ENCODE peak calls at places on chromosomes 7 and 10, in five cellular contexts. H, O, A, S and X are unnamed samples.

GRCh38 chr10:15627617-15628196 is 92.0 kb downstream of the ITGA8 start:
- DNase-seq in O (no peak), H (peak), S (no peak), A (no peak), X (no peak)

GRCh38 chr7:74093671-74094223 is 10.1 kb downstream of the LIMK1 start:
- DNase-seq in H (no peak), S (no peak), O (no peak), A (no peak), X (no peak)

GRCh38 chr10:53463539-53463938 is 691.0 kb upstream of the MBL2 start:
- DNase-seq in S (no peak), O (no peak), A (no peak), H (no peak), X (no peak)

GRCh38 chr10:25575343-25575742 is 358.7 kb upstream of the MYO3A start:
- DNase-seq in O (no peak), A (no peak), H (no peak), S (no peak), X (no peak)

GRCh38 chr7:100159099-100159623 is 638 bp upstream of the TRAPPC14 start:
- DNase-seq in H (no peak), A (no peak), O (no peak), S (no peak), X (no peak)

GRCh38 chr10:66455304-66455703 is 470.5 kb upstream of the LRRTM3 start:
- DNase-seq in S (no peak), O (no peak), A (no peak), H (no peak), X (no peak)

GRCh38 chr7:34133983-34134782 is 228.8 kb downstream of the BMPER start:
- DNase-seq in S (peak), H (peak), A (peak), O (no peak), X (peak)

GRCh38 chr7:48390381-48391327 is 219.4 kb downstream of the ABCA13 start:
- DNase-seq in S (no peak), A (no peak), O (no peak), H (no peak), X (no peak)

GRCh38 chr10:90418869-90419652 is 438.8 kb downstream of the HTR7 start:
- DNase-seq in S (peak), A (no peak), H (peak), O (no peak), X (no peak)

GRCh38 chr10:44557596-44558191 is 172.8 kb upstream of the CXCL12 start:
- DNase-seq in O (no peak), H (no peak), A (no peak), S (no peak), X (no peak)

GRCh38 chr7:36301914-36302771 is 87.5 kb upstream of the ANLN start:
- DNase-seq in A (no peak), H (peak), S (no peak), O (no peak), X (no peak)

GRCh38 chr7:77696643-77697534 is 630 bp downstream of the RSBN1L start:
- DNase-seq in A (peak), S (peak), O (peak), H (peak), X (peak)

GRCh38 chr10:7312179-7312857 is 98.5 kb downstream of the SFMBT2 start:
- DNase-seq in H (no peak), O (no peak), A (no peak), S (no peak), X (no peak)

GRCh38 chr10:7306147-7306546 is 104.7 kb downstream of the SFMBT2 start:
- DNase-seq in A (no peak), H (no peak), S (no peak), O (no peak), X (no peak)

GRCh38 chr10:7311256-7312178 is 99.3 kb downstream of the SFMBT2 start:
- DNase-seq in S (peak), O (no peak), A (no peak), H (no peak), X (no peak)

GRCh38 chr10:7308826-7309225 is 102.0 kb downstream of the SFMBT2 start:
- DNase-seq in O (no peak), H (no peak), A (no peak), S (no peak), X (no peak)

DNA sequence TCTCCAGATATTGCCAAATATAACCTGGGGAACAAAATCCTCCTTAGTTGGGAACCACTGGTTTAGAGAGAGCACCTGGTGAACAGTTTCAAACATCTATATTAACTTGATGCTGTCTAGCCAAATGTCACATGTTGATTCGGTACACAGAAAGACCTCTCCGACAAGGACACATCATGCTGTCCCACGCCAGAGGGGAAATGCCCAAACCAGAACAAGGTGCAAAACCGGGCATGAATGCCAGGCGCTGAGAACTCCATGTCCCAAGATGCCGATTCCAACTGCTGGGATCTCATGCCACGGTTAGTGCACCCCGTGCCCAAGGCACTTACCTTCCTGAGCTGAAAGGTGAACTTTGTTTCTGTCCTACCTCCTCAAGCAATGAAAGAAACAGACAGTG is 100.8 kb downstream of the SFMBT2 start:
- DNase-seq in A (peak), O (no peak), S (no peak), H (no peak), X (no peak)
- H3K27ac ChIP-seq in A (peak), O (no peak), S (no peak), H (no peak), X (no peak)

DNA sequence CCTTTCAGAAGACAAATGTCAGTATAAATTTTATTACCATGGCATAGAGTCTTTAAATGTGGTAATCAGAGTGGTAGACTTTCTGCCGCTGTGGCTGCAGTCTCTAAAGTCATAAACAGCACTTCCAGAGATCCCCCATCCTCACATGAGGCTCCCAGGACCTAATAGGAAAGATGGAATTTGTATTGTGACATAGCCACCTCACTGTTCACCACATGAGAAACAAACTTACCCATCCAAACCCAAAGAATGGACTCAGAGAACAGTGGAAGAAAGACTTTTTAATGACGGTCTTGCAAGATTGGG is 2.8 kb downstream of the LRRC27 start:
- DNase-seq in A (no peak), S (no peak), H (no peak), O (no peak), X (no peak)
- H3K4me3 ChIP-seq in A (no peak), S (no peak), H (no peak), O (peak), X (no peak)

GRCh38 chr10:75825220-75825619 is 393.8 kb downstream of the LRMDA start:
- DNase-seq in S (no peak), A (no peak), O (no peak), H (no peak), X (no peak)
- TF ChIP-seq CTCF in S (no peak), A (no peak), O (no peak), H (no peak), X (no peak)

GRCh38 chr10:93378039-93378438 is 104.1 kb downstream of the MYOF start:
- DNase-seq in O (no peak), S (no peak), A (no peak), H (peak), X (no peak)

GRCh38 chr10:93379366-93380042 is 102.6 kb downstream of the MYOF start:
- DNase-seq in O (no peak), A (no peak), H (peak), S (no peak), X (no peak)

GRCh38 chr10:93383562-93383981 is 98.6 kb downstream of the MYOF start:
- DNase-seq in H (no peak), S (no peak), O (no peak), A (no peak), X (no peak)

GRCh38 chr10:93376372-93377296 is 105.5 kb downstream of the MYOF start:
- DNase-seq in O (no peak), A (no peak), H (peak), S (peak), X (peak)

DNA sequence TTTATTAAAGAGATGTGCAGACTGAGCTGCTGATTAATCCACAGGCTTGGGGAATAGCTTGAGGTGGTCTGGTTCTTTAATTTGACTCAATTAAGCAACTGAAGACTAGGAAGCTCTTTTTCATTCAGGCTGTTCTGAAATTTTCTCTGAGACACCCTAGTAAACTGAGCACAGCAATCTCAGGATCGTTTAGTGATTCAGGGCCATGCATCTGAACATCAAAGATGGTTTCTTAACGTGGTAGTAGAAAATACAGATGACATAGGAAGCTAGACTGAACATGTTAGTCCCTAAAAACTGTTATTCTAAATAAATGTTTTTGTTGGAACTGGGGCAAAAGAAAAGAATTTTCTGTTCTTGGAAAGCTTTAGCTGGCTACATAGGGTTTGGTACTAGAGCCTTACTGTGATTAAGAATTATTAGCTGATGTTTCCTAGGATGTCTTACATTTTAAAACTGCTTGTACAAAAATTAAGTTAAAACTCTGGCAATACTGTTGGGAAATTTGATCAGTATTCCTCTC is 102.0 kb downstream of the MYOF start:
- DNase-seq in A (no peak), S (no peak), O (no peak), H (no peak), X (no peak)
- H3K27ac ChIP-seq in A (no peak), S (no peak), O (no peak), H (peak), X (peak)

GRCh38 chr7:151088856-151089699 is 2.8 kb downstream of the AGAP3 start:
- DNase-seq in O (peak), S (peak), H (peak), A (peak), X (peak)
- H3K4me3 ChIP-seq in O (peak), S (no peak), H (peak), A (peak), X (peak)

DNA sequence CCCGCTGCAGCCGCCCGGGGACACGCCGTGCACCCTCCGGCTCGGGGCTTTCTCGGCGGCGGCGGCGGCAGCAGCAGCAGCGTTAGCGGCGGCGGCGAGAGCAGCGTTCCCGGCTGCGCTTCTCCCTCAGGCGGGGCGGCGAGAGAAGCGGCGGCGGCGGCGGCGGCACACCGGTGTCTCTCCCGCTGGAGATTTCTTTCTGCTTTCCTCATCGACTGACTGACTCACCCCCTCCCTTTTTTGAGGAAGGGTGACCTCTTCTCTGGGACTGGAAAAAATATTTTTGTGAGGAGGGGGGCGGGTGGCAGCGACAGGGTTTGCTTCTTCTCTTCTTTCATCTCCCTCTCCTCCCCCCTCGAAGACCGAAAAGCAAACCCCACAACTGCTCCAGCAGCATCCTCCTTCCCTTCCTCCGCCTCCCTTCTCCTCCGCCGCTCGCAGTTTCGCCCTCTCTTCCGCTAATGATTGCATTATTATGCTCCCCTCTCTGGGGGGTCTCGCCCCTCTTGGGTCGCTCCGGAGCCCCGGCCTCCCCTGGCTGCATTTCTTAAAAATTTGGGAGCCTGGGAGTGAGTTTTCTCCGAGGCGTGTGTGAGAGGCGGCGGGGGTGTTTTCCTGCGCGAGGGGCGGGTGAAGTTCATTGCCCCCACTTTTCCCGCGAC is 343 bp downstream of the AUTS2 start:
- DNase-seq in H (no peak), S (no peak), O (no peak), A (no peak), X (no peak)
- TF ChIP-seq CTCF in H (no peak), S (no peak), O (no peak), A (no peak), X (no peak)

DNA sequence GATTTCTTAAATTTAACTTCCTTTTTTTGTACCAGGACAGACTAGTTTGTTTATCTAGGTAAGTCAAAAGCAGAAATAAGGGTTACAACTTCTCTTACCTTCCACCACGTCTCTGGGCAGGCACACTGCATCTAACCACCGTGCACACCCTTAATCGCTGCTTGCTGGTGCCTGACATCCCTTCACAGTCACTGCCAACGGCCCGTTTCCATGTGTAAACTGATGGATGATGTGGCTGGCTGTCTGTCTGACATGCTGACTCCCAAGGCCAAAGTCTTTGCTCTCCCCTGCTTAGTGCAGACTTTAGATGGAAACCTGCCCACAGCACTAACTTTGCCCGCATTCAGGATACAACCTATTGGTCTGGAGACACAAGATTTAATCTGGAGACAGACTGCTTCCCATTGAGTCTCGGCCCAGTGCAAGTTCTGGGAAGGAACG is 1.1 kb downstream of the TMEM273 start:
- DNase-seq in A (no peak), S (no peak), O (no peak), H (peak), X (no peak)
- H3K27ac ChIP-seq in A (peak), S (no peak), O (peak), H (no peak), X (no peak)

GRCh38 chr7:108146070-108146842 is 16.1 kb upstream of the LAMB4 start:
- DNase-seq in O (peak), A (peak), H (peak), S (peak), X (peak)
- H3K4me3 ChIP-seq in O (peak), A (peak), H (no peak), S (no peak), X (no peak)

DNA sequence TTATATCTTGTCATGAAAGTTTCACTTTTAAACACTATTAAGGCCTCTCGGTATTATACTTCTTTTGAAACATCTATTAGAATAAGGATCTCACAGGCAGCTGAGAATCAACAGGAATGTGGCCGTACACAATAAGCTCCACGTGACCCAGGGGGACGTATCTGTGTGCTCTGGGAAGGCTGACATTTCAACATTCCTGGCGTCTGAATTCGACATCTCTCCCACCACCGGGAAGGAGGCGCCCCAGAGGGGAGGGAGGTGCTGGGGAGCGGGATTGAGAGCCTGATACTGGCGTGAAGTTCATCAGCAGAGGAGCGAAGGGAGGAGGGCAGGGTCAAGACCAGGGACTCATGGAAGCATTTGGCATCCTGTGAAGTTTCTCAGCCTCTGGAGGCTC is 401.3 kb downstream of the DNAJB6 start:
- DNase-seq in S (peak), H (no peak), O (no peak), A (no peak), X (no peak)
- TF ChIP-seq CTCF in S (no peak), H (no peak), O (no peak), A (no peak), X (no peak)